ENCODE peak calls at places on chromosomes 13 and 19, in seven cellular contexts. One of them, this sample, is unnamed.

GRCh38 chr13:54965881-54966280 is 1937.3 kb downstream of the OLFM4 start:
- DNase-seq in tibial nerve: no peak
- DNase-seq in uterus: no peak
- DNase-seq in left ventricle myocardium inferior: no peak
- DNase-seq in ascending aorta: no peak
- DNase-seq in HepG2: no peak
- DNase-seq in heart left ventricle: no peak
- DNase-seq in this sample: no peak

GRCh38 chr13:41013834-41014233 is 5.3 kb downstream of the ELF1 start:
- DNase-seq in tibial nerve: no peak
- DNase-seq in uterus: no peak
- DNase-seq in left ventricle myocardium inferior: no peak
- DNase-seq in ascending aorta: no peak
- DNase-seq in HepG2: no peak
- DNase-seq in heart left ventricle: no peak
- DNase-seq in this sample: no peak

GRCh38 chr19:15072930-15073647 is 8.9 kb upstream of the OR1I1 start:
- DNase-seq in tibial nerve: no peak
- DNase-seq in uterus: no peak
- DNase-seq in left ventricle myocardium inferior: no peak
- DNase-seq in ascending aorta: no peak
- DNase-seq in HepG2: peak
- DNase-seq in heart left ventricle: no peak
- DNase-seq in this sample: no peak

GRCh38 chr19:54030895-54031586 is 32.7 kb downstream of the VSTM1 start:
- DNase-seq in tibial nerve: no peak
- DNase-seq in uterus: no peak
- DNase-seq in left ventricle myocardium inferior: no peak
- DNase-seq in ascending aorta: no peak
- DNase-seq in HepG2: no peak
- DNase-seq in heart left ventricle: no peak
- DNase-seq in this sample: no peak

GRCh38 chr13:50119593-50119992 is 104.3 kb downstream of the KCNRG start:
- DNase-seq in tibial nerve: no peak
- DNase-seq in uterus: no peak
- DNase-seq in left ventricle myocardium inferior: no peak
- DNase-seq in ascending aorta: no peak
- DNase-seq in HepG2: no peak
- DNase-seq in heart left ventricle: no peak
- DNase-seq in this sample: no peak

GRCh38 chr19:14473915-14474578 is 1.1 kb downstream of the PTGER1 start:
- DNase-seq in tibial nerve: no peak
- DNase-seq in uterus: no peak
- DNase-seq in left ventricle myocardium inferior: no peak
- DNase-seq in ascending aorta: no peak
- DNase-seq in HepG2: no peak
- DNase-seq in heart left ventricle: no peak
- DNase-seq in this sample: no peak

GRCh38 chr13:29749401-29750177 is 100.8 kb downstream of the UBL3 start:
- DNase-seq in tibial nerve: no peak
- DNase-seq in uterus: no peak
- DNase-seq in left ventricle myocardium inferior: no peak
- DNase-seq in ascending aorta: no peak
- DNase-seq in HepG2: no peak
- DNase-seq in heart left ventricle: no peak
- DNase-seq in this sample: no peak

GRCh38 chr13:30486230-30487074 is 20.7 kb upstream of the HMGB1 start:
- DNase-seq in tibial nerve: no peak
- DNase-seq in uterus: no peak
- DNase-seq in left ventricle myocardium inferior: no peak
- DNase-seq in ascending aorta: no peak
- DNase-seq in HepG2: no peak
- DNase-seq in heart left ventricle: no peak
- DNase-seq in this sample: no peak

GRCh38 chr19:43762814-43763213 is 8.1 kb upstream of the SMG9 start:
- DNase-seq in tibial nerve: no peak
- DNase-seq in uterus: no peak
- DNase-seq in left ventricle myocardium inferior: no peak
- DNase-seq in ascending aorta: no peak
- DNase-seq in HepG2: no peak
- DNase-seq in heart left ventricle: no peak
- DNase-seq in this sample: no peak

GRCh38 chr13:55990631-55991030 is 1150.1 kb upstream of the PRR20A start:
- DNase-seq in tibial nerve: no peak
- DNase-seq in uterus: no peak
- DNase-seq in left ventricle myocardium inferior: no peak
- DNase-seq in ascending aorta: no peak
- DNase-seq in HepG2: no peak
- DNase-seq in heart left ventricle: no peak
- DNase-seq in this sample: no peak

GRCh38 chr13:23673354-23673753 is 103.1 kb downstream of the TNFRSF19 start:
- DNase-seq in tibial nerve: no peak
- DNase-seq in uterus: peak
- DNase-seq in left ventricle myocardium inferior: no peak
- DNase-seq in ascending aorta: no peak
- DNase-seq in HepG2: no peak
- DNase-seq in heart left ventricle: no peak
- DNase-seq in this sample: no peak

GRCh38 chr19:21835429-21835809 is 563 bp downstream of the ZNF43 start:
- DNase-seq in tibial nerve: no peak
- DNase-seq in uterus: no peak
- DNase-seq in left ventricle myocardium inferior: no peak
- DNase-seq in ascending aorta: peak
- DNase-seq in HepG2: no peak
- DNase-seq in heart left ventricle: no peak
- DNase-seq in this sample: no peak

GRCh38 chr13:20945952-20946383 is 43.4 kb upstream of the XPO4 start:
- DNase-seq in tibial nerve: peak
- DNase-seq in uterus: no peak
- DNase-seq in left ventricle myocardium inferior: peak
- DNase-seq in ascending aorta: peak
- DNase-seq in HepG2: no peak
- DNase-seq in heart left ventricle: peak
- DNase-seq in this sample: no peak

GRCh38 chr19:3291644-3292043 is 67.2 kb downstream of the CELF5 start:
- DNase-seq in tibial nerve: no peak
- DNase-seq in uterus: no peak
- DNase-seq in left ventricle myocardium inferior: no peak
- DNase-seq in ascending aorta: no peak
- DNase-seq in HepG2: no peak
- DNase-seq in heart left ventricle: no peak
- DNase-seq in this sample: no peak

GRCh38 chr13:25169356-25169755 is 2.7 kb downstream of the AMER2 start:
- DNase-seq in tibial nerve: no peak
- DNase-seq in uterus: no peak
- DNase-seq in left ventricle myocardium inferior: no peak
- DNase-seq in ascending aorta: no peak
- DNase-seq in HepG2: no peak
- DNase-seq in heart left ventricle: no peak
- DNase-seq in this sample: no peak

GRCh38 chr19:36771275-36772231 is 1.1 kb downstream of the ZNF850 start:
- DNase-seq in tibial nerve: peak
- DNase-seq in uterus: peak
- DNase-seq in left ventricle myocardium inferior: peak
- DNase-seq in ascending aorta: peak
- DNase-seq in HepG2: peak
- DNase-seq in heart left ventricle: peak
- DNase-seq in this sample: peak

GRCh38 chr19:1896508-1896907 is 8.7 kb upstream of the ADAT3 start:
- DNase-seq in tibial nerve: no peak
- DNase-seq in uterus: no peak
- DNase-seq in left ventricle myocardium inferior: no peak
- DNase-seq in ascending aorta: no peak
- DNase-seq in HepG2: no peak
- DNase-seq in heart left ventricle: no peak
- DNase-seq in this sample: no peak

DNA sequence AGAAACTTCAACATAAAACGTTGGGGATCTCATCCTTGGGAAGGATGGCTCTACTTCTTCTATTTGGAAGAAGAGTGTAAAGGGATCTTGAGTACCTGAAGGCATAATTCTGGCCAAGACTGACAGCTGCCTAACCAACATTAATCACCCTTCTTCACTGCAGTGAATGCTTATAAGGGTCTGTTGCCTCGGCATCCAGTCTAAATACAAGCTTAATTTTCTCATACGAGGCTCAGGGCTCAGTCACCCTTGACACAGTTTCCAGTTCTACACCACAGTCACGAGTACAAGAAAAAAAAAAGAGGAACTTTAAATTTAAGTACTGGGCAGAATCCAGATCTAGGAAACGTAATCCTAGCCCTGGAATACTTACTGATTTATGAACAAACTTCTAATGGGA is 9.0 kb downstream of the FPR3 start:
- DNase-seq in tibial nerve: no peak
- DNase-seq in uterus: no peak
- DNase-seq in left ventricle myocardium inferior: no peak
- DNase-seq in ascending aorta: no peak
- DNase-seq in HepG2: no peak
- DNase-seq in heart left ventricle: no peak
- DNase-seq in this sample: no peak
- H3K27ac ChIP-seq in tibial nerve: peak
- H3K27ac ChIP-seq in uterus: no peak
- H3K27ac ChIP-seq in left ventricle myocardium inferior: peak
- H3K27ac ChIP-seq in ascending aorta: no peak
- H3K27ac ChIP-seq in HepG2: no peak
- H3K27ac ChIP-seq in heart left ventricle: peak
- H3K27ac ChIP-seq in this sample: no peak

GRCh38 chr19:29665215-29665825 is at the start of gene PLEKHF1:
- DNase-seq in tibial nerve: peak
- DNase-seq in uterus: peak
- DNase-seq in left ventricle myocardium inferior: peak
- DNase-seq in ascending aorta: peak
- DNase-seq in HepG2: peak
- DNase-seq in heart left ventricle: peak
- DNase-seq in this sample: peak
- TF ChIP-seq CTCF in tibial nerve: no peak
- TF ChIP-seq CTCF in uterus: no peak
- TF ChIP-seq CTCF in left ventricle myocardium inferior: no peak
- TF ChIP-seq CTCF in ascending aorta: no peak
- TF ChIP-seq CTCF in HepG2: no peak
- TF ChIP-seq CTCF in heart left ventricle: no peak
- TF ChIP-seq CTCF in this sample: no peak

DNA sequence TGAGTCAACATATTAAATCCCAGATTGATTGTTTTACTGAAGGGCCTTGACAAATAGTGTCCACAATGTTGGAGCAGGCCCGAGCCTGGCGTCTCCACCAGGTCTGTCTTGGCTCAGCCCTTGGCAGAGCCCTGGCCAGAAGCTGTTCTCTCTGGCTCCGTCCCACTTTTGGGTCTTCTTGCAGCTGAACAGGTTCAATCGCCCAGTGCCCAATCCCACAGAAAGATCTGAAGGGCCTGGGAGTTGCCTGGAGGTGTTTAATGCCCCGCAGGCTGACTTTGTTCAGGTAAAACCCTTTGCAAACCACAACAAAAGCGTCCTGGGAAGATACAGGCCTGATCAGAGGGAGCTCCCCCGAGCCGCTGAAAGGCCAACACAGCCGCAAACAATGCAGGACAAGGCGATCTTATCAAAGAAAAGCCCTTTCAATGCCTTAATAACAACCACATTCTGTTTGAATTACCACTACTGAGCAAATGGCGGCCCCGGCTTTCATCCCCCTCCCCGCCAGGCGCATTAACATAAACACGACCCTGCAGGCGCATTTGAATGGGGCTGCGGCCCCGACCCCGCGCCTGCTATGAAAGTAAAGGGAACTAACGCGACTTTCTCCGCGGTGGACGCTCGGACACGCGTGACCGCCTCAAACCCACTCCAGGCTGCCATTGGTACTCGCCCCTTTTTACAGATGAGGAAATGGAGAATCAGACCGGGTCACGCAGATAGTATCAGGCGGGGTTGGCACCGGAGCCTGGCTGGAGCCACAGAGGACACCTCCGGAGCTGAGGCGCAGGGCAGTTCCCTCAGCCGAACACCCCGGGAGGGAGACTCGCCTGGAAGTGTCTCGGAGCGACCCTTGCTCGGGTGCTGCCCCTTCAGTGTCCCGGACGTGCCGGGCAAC is 3.1 kb downstream of the CDX2 start:
- DNase-seq in tibial nerve: no peak
- DNase-seq in uterus: no peak
- DNase-seq in left ventricle myocardium inferior: no peak
- DNase-seq in ascending aorta: no peak
- DNase-seq in HepG2: no peak
- DNase-seq in heart left ventricle: no peak
- DNase-seq in this sample: no peak
- H3K27ac ChIP-seq in tibial nerve: no peak
- H3K27ac ChIP-seq in uterus: no peak
- H3K27ac ChIP-seq in left ventricle myocardium inferior: no peak
- H3K27ac ChIP-seq in ascending aorta: no peak
- H3K27ac ChIP-seq in HepG2: no peak
- H3K27ac ChIP-seq in heart left ventricle: no peak
- H3K27ac ChIP-seq in this sample: no peak

DNA sequence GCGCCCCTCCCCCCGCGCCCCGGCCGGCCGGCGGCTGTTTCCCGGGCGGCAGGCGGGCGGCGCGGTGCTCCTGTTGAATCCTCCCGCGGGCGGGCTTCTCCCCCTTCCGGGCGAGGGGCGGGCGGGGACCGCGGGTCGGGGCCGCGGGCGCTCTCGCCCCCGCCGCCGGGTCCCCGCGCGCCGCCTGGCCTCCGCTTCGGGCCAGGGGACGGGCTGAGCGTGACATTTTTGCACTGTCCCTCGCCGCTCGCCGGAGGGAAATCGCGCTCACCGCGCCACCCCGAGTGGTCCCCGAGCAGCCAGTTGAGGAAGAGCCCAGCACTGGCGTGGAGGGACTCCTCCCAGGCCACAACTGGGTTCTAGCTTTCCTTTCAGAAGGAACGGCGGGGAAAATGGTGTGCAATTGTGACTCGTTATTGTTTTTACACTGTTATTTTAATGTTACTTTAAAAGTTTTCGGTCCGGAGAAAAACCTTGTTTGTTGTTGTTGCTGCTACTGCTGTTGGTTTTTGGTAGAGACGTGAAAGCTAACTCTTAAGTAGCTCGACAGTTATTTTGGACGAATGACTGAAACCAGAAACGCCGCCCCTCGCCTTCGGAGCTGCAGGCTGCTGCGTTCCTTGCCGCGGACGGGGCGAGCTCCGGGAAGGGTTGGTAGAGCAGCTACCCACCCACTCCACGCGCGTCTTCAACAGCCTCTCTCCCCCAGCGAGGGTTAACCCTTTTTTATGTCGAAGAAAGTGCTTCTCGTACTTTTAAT is 942 bp downstream of the PDS5B start:
- DNase-seq in tibial nerve: peak
- DNase-seq in uterus: peak
- DNase-seq in left ventricle myocardium inferior: peak
- DNase-seq in ascending aorta: peak
- DNase-seq in HepG2: peak
- DNase-seq in heart left ventricle: peak
- DNase-seq in this sample: peak
- TF ChIP-seq CTCF in tibial nerve: peak
- TF ChIP-seq CTCF in uterus: peak
- TF ChIP-seq CTCF in left ventricle myocardium inferior: no peak
- TF ChIP-seq CTCF in ascending aorta: peak
- TF ChIP-seq CTCF in HepG2: peak
- TF ChIP-seq CTCF in heart left ventricle: no peak
- TF ChIP-seq CTCF in this sample: no peak

GRCh38 chr19:40791349-40791748 is 7.6 kb upstream of the EGLN2 start:
- DNase-seq in tibial nerve: no peak
- DNase-seq in uterus: no peak
- DNase-seq in left ventricle myocardium inferior: no peak
- DNase-seq in ascending aorta: peak
- DNase-seq in HepG2: no peak
- DNase-seq in heart left ventricle: no peak
- DNase-seq in this sample: no peak
- H3K27ac ChIP-seq in tibial nerve: peak
- H3K27ac ChIP-seq in uterus: no peak
- H3K27ac ChIP-seq in left ventricle myocardium inferior: no peak
- H3K27ac ChIP-seq in ascending aorta: peak
- H3K27ac ChIP-seq in HepG2: no peak
- H3K27ac ChIP-seq in heart left ventricle: no peak
- H3K27ac ChIP-seq in this sample: peak